ENCODE peak calls at places on chromosome 16, in six cellular contexts. F is H1, K is GM12892, C is K562, H is GM12878, N is HepG2. J is an unnamed sample.
A peak's percentile ranks its signal among the peaks of the same experiment; 100 is the strongest.

GRCh38 chr16:11582157-11582814 is 4.4 kb downstream of the LITAF start:
- DNase-seq in F (no peak), C (no peak), K (no peak), H (no peak), N (no peak), J (no peak)

GRCh38 chr16:51147776-51148673 is 3.0 kb downstream of the SALL1 start:
- DNase-seq in H (no peak), C (no peak), K (no peak), F (no peak), N (no peak), J (no peak)

GRCh38 chr16:11759163-11759834 is 16.6 kb upstream of the TXNDC11 start:
- DNase-seq in F (no peak), C (no peak), N (no peak), H (no peak), K (no peak), J (no peak)

GRCh38 chr16:25783226-25783625 is 91.5 kb downstream of the HS3ST4 start:
- DNase-seq in N (no peak), C (no peak), H (no peak), K (no peak), F (no peak), J (no peak)

GRCh38 chr16:10941127-10941933 is 938 bp downstream of the DEXI start:
- DNase-seq in F (no peak), C (no peak), K (no peak), N (no peak), H (no peak), J (no peak)

GRCh38 chr16:18932243-18932997 is 6.2 kb upstream of the SMG1 start:
- DNase-seq in N (peak; percentile 46), C (no peak), H (no peak), K (no peak), F (no peak), J (no peak)

GRCh38 chr16:50281391-50282009 is 15.1 kb downstream of the ADCY7 start:
- DNase-seq in C (no peak), N (no peak), K (no peak), H (no peak), F (no peak), J (peak; percentile 40)

GRCh38 chr16:86931410-86931941 is 353.1 kb downstream of the FOXL1 start:
- DNase-seq in K (no peak), C (no peak), H (no peak), N (no peak), F (no peak), J (no peak)

GRCh38 chr16:83727751-83728352 is 79.9 kb upstream of the HSBP1 start:
- DNase-seq in K (no peak), F (no peak), H (no peak), N (no peak), C (no peak), J (no peak)

GRCh38 chr16:86961133-86961720 is 356.0 kb downstream of the C16orf95 start:
- DNase-seq in F (no peak), K (no peak), H (no peak), N (no peak), C (no peak), J (no peak)

GRCh38 chr16:89490386-89491237 is at the start of gene ANKRD11:
- DNase-seq in K (peak; percentile 96), C (peak; percentile 99), H (peak; percentile 99), F (peak; percentile 99), N (peak; percentile 100), J (peak; percentile 95)
- TF ChIP-seq POLR2A in K (peak; percentile 85), C (peak; percentile 78), H (peak; percentile 86), F (peak; percentile 81), N (peak; percentile 93), J (peak; percentile 76)

GRCh38 chr16:85216522-85217375 is 104.5 kb upstream of the CIBAR2 start:
- DNase-seq in H (no peak), C (peak; percentile 80), F (no peak), N (no peak), K (no peak), J (no peak)
- TF ChIP-seq TAF1 in H (no peak), C (no peak), F (no peak), N (no peak), K (no peak), J (no peak)

DNA sequence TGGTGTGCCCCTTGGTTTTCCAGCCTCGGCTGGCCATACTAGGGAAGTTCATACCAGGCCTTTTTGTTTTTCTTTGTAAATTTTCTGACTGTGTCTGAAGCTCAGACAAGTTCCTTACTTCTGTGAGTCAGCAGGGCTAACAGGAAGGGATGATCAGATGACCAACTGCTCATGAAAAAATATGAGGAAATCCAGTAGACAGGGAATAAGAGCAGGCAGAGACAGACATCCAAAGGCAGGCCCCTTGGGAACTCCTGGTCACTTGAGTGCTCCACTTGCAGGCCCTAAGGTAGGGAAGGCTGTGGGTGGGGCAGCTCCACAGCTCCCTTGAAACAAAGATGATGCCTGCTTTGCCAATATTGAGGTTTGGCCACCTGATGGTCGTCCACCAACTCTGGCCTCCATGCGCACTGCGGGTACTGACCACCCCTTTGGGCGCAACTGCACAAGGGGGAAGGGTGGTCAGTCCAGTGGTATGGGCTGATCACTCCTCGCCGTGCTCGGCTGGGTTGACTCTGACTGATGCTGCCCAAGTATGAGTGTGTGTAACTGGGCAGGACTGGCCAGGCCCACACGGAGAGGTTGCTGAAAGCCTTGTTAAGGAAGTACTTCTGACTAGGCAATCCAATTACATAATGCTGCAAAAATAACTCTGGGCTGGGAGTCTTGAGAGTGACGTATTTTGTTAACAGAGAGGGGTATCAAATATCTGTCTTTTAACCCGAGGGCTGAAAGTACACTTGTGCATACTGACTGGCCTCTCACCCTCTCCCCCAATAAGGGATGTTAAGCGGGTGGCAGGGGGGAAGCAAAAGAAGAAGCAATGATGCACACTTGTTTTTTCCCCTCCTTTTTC is 20.8 kb upstream of the ZFHX3 start:
- DNase-seq in H (no peak), K (no peak), N (peak; percentile 63), F (no peak), C (no peak), J (no peak)
- TF ChIP-seq POLR2A in H (no peak), K (no peak), N (no peak), F (no peak), C (no peak), J (no peak)

GRCh38 chr16:14029658-14030057 is 41.5 kb upstream of the MRTFB start:
- DNase-seq in F (no peak), H (no peak), K (no peak), N (no peak), C (no peak), J (no peak)

GRCh38 chr16:14028207-14028606 is 42.9 kb upstream of the MRTFB start:
- DNase-seq in C (no peak), K (no peak), N (no peak), F (no peak), H (no peak), J (no peak)

GRCh38 chr16:14024300-14024699 is 46.8 kb upstream of the MRTFB start:
- DNase-seq in K (no peak), C (no peak), H (no peak), N (no peak), F (no peak), J (no peak)

DNA sequence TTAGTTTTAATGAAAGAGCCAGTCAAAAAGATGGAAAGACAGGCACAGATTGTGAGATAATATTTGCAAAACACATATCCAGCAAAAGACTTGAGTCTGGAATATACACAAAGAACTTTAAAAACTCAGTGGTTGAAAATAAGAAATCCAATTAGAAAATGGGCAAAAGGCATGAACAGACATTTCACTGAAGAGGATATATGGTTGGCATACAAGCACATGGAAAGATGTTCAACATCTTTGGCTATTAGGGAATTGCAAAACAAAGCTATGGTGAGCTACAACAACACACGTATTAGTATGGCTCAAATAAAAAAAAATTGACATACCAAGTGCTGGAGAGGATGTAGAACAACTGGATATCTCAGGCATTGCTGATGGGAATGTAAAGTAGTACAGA is 44.5 kb upstream of the MRTFB start:
- DNase-seq in N (no peak), F (no peak), K (no peak), H (no peak), C (no peak), J (no peak)
- TF ChIP-seq TAF1 in N (no peak), F (no peak), K (no peak), H (no peak), C (no peak), J (no peak)

DNA sequence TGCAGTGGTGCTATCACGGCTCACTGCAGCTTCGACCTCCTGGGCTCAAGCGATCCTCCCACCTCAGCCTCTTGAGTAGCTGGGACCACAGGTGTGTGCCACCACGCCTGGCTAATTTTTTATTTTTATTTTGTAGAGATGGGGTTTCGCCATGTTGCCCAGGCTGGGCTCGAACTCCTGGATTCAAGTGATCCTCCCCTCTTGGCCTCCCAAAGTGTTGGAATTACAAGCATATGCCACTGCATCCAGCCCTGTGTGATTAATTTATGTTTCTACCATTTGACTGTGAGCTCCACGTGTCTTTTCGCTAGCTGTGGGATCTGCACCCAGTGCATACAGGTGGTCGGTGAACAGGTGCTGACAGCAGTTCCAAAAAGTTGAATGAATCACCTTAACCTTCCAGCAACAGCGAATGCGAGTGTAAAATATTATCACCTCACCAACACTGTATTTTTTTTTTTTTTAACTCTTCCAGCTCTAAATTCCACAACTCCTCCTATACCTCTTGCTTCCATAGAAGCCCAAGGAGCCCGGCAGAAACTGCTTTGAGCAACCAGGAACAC is 481 bp upstream of the NUDT7 start:
- DNase-seq in C (no peak), K (no peak), F (no peak), H (no peak), N (no peak), J (no peak)
- TF ChIP-seq POLR2A in C (no peak), K (no peak), F (no peak), H (no peak), N (no peak), J (no peak)